ENCODE peak calls at places on chromosomes 1 and 21, in nine cellular contexts. One of them, this sample, is unnamed.

GRCh38 chr1:230095938-230096337 is 28.9 kb downstream of the GALNT2 start:
- DNase-seq in NCI-H1417: no peak
- DNase-seq in A172: no peak
- DNase-seq in hypothalamus: no peak
- DNase-seq in HS-27A: no peak
- DNase-seq in COLO829: no peak
- DNase-seq in stimulated activated CD4-positive, alpha-beta T cell treated with anti-CD3 and anti-CD28 coated beads, Interleukin-15, amount 100 ng/mL, for 1 hour: no peak
- DNase-seq in stimulated activated CD8-positive, alpha-beta memory T cell treated with anti-CD3 and anti-CD28 coated beads, Interleukin-2, amount 100 ng/mL, for 48 hours: no peak
- DNase-seq in fibroblast of pulmonary artery: no peak
- DNase-seq in this sample: no peak

GRCh38 chr1:111008031-111008430 is 44.3 kb upstream of the LRIF1 start:
- DNase-seq in NCI-H1417: no peak
- DNase-seq in A172: no peak
- DNase-seq in hypothalamus: no peak
- DNase-seq in HS-27A: no peak
- DNase-seq in COLO829: no peak
- DNase-seq in stimulated activated CD4-positive, alpha-beta T cell treated with anti-CD3 and anti-CD28 coated beads, Interleukin-15, amount 100 ng/mL, for 1 hour: no peak
- DNase-seq in stimulated activated CD8-positive, alpha-beta memory T cell treated with anti-CD3 and anti-CD28 coated beads, Interleukin-2, amount 100 ng/mL, for 48 hours: no peak
- DNase-seq in fibroblast of pulmonary artery: no peak
- DNase-seq in this sample: no peak

GRCh38 chr1:234932506-234932905 is 196.1 kb downstream of the TOMM20 start:
- DNase-seq in NCI-H1417: no peak
- DNase-seq in A172: no peak
- DNase-seq in hypothalamus: no peak
- DNase-seq in HS-27A: no peak
- DNase-seq in COLO829: no peak
- DNase-seq in stimulated activated CD4-positive, alpha-beta T cell treated with anti-CD3 and anti-CD28 coated beads, Interleukin-15, amount 100 ng/mL, for 1 hour: no peak
- DNase-seq in stimulated activated CD8-positive, alpha-beta memory T cell treated with anti-CD3 and anti-CD28 coated beads, Interleukin-2, amount 100 ng/mL, for 48 hours: no peak
- DNase-seq in fibroblast of pulmonary artery: no peak
- DNase-seq in this sample: no peak

GRCh38 chr1:2380816-2381591 is 10.3 kb downstream of the MORN1 start:
- DNase-seq in NCI-H1417: no peak
- DNase-seq in A172: no peak
- DNase-seq in hypothalamus: no peak
- DNase-seq in HS-27A: no peak
- DNase-seq in COLO829: no peak
- DNase-seq in stimulated activated CD4-positive, alpha-beta T cell treated with anti-CD3 and anti-CD28 coated beads, Interleukin-15, amount 100 ng/mL, for 1 hour: no peak
- DNase-seq in stimulated activated CD8-positive, alpha-beta memory T cell treated with anti-CD3 and anti-CD28 coated beads, Interleukin-2, amount 100 ng/mL, for 48 hours: no peak
- DNase-seq in fibroblast of pulmonary artery: no peak
- DNase-seq in this sample: no peak

GRCh38 chr21:45269861-45270260 is 17.8 kb downstream of the POFUT2 start:
- DNase-seq in NCI-H1417: no peak
- DNase-seq in A172: no peak
- DNase-seq in hypothalamus: no peak
- DNase-seq in HS-27A: no peak
- DNase-seq in COLO829: no peak
- DNase-seq in stimulated activated CD4-positive, alpha-beta T cell treated with anti-CD3 and anti-CD28 coated beads, Interleukin-15, amount 100 ng/mL, for 1 hour: no peak
- DNase-seq in stimulated activated CD8-positive, alpha-beta memory T cell treated with anti-CD3 and anti-CD28 coated beads, Interleukin-2, amount 100 ng/mL, for 48 hours: no peak
- DNase-seq in fibroblast of pulmonary artery: no peak
- DNase-seq in this sample: no peak

GRCh38 chr1:207645632-207646081 is 724 bp downstream of the CR1L start:
- DNase-seq in NCI-H1417: peak; percentile 73
- DNase-seq in A172: no peak
- DNase-seq in hypothalamus: no peak
- DNase-seq in HS-27A: no peak
- DNase-seq in COLO829: no peak
- DNase-seq in stimulated activated CD4-positive, alpha-beta T cell treated with anti-CD3 and anti-CD28 coated beads, Interleukin-15, amount 100 ng/mL, for 1 hour: no peak
- DNase-seq in stimulated activated CD8-positive, alpha-beta memory T cell treated with anti-CD3 and anti-CD28 coated beads, Interleukin-2, amount 100 ng/mL, for 48 hours: no peak
- DNase-seq in fibroblast of pulmonary artery: no peak
- DNase-seq in this sample: no peak

GRCh38 chr1:89142160-89142559 is 16.2 kb upstream of the GBP2 start:
- DNase-seq in NCI-H1417: no peak
- DNase-seq in A172: no peak
- DNase-seq in hypothalamus: no peak
- DNase-seq in HS-27A: no peak
- DNase-seq in COLO829: no peak
- DNase-seq in stimulated activated CD4-positive, alpha-beta T cell treated with anti-CD3 and anti-CD28 coated beads, Interleukin-15, amount 100 ng/mL, for 1 hour: no peak
- DNase-seq in stimulated activated CD8-positive, alpha-beta memory T cell treated with anti-CD3 and anti-CD28 coated beads, Interleukin-2, amount 100 ng/mL, for 48 hours: no peak
- DNase-seq in fibroblast of pulmonary artery: no peak
- DNase-seq in this sample: no peak

GRCh38 chr1:119279441-119280415 is 88.9 kb upstream of the HAO2 start:
- DNase-seq in NCI-H1417: peak; percentile 5
- DNase-seq in A172: peak; percentile 82
- DNase-seq in hypothalamus: no peak
- DNase-seq in HS-27A: peak; percentile 66
- DNase-seq in COLO829: no peak
- DNase-seq in stimulated activated CD4-positive, alpha-beta T cell treated with anti-CD3 and anti-CD28 coated beads, Interleukin-15, amount 100 ng/mL, for 1 hour: no peak
- DNase-seq in stimulated activated CD8-positive, alpha-beta memory T cell treated with anti-CD3 and anti-CD28 coated beads, Interleukin-2, amount 100 ng/mL, for 48 hours: no peak
- DNase-seq in fibroblast of pulmonary artery: peak; percentile 82
- DNase-seq in this sample: no peak

GRCh38 chr1:169486281-169486904 is 649 bp upstream of the SLC19A2 start:
- DNase-seq in NCI-H1417: no peak
- DNase-seq in A172: peak; percentile 45
- DNase-seq in hypothalamus: no peak
- DNase-seq in HS-27A: no peak
- DNase-seq in COLO829: peak; percentile 9
- DNase-seq in stimulated activated CD4-positive, alpha-beta T cell treated with anti-CD3 and anti-CD28 coated beads, Interleukin-15, amount 100 ng/mL, for 1 hour: no peak
- DNase-seq in stimulated activated CD8-positive, alpha-beta memory T cell treated with anti-CD3 and anti-CD28 coated beads, Interleukin-2, amount 100 ng/mL, for 48 hours: no peak
- DNase-seq in fibroblast of pulmonary artery: peak; percentile 66
- DNase-seq in this sample: no peak

GRCh38 chr1:111604931-111605330 is 14.7 kb upstream of the RAP1A start:
- DNase-seq in NCI-H1417: no peak
- DNase-seq in A172: peak; percentile 85
- DNase-seq in hypothalamus: no peak
- DNase-seq in HS-27A: peak; percentile 57
- DNase-seq in COLO829: no peak
- DNase-seq in stimulated activated CD4-positive, alpha-beta T cell treated with anti-CD3 and anti-CD28 coated beads, Interleukin-15, amount 100 ng/mL, for 1 hour: no peak
- DNase-seq in stimulated activated CD8-positive, alpha-beta memory T cell treated with anti-CD3 and anti-CD28 coated beads, Interleukin-2, amount 100 ng/mL, for 48 hours: no peak
- DNase-seq in fibroblast of pulmonary artery: peak; percentile 45
- DNase-seq in this sample: no peak

GRCh38 chr1:175572932-175573871 is 170.2 kb downstream of the TNR start:
- DNase-seq in NCI-H1417: peak; percentile 95
- DNase-seq in A172: no peak
- DNase-seq in hypothalamus: no peak
- DNase-seq in HS-27A: no peak
- DNase-seq in COLO829: no peak
- DNase-seq in stimulated activated CD4-positive, alpha-beta T cell treated with anti-CD3 and anti-CD28 coated beads, Interleukin-15, amount 100 ng/mL, for 1 hour: no peak
- DNase-seq in stimulated activated CD8-positive, alpha-beta memory T cell treated with anti-CD3 and anti-CD28 coated beads, Interleukin-2, amount 100 ng/mL, for 48 hours: no peak
- DNase-seq in fibroblast of pulmonary artery: no peak
- DNase-seq in this sample: no peak

GRCh38 chr1:235295902-235296350 is 32.1 kb downstream of the ARID4B start:
- DNase-seq in NCI-H1417: no peak
- DNase-seq in A172: no peak
- DNase-seq in hypothalamus: no peak
- DNase-seq in HS-27A: peak; percentile 48
- DNase-seq in COLO829: no peak
- DNase-seq in stimulated activated CD4-positive, alpha-beta T cell treated with anti-CD3 and anti-CD28 coated beads, Interleukin-15, amount 100 ng/mL, for 1 hour: no peak
- DNase-seq in stimulated activated CD8-positive, alpha-beta memory T cell treated with anti-CD3 and anti-CD28 coated beads, Interleukin-2, amount 100 ng/mL, for 48 hours: no peak
- DNase-seq in fibroblast of pulmonary artery: peak; percentile 17
- DNase-seq in this sample: no peak

GRCh38 chr1:59509341-59509869 is 212.5 kb downstream of the FGGY start:
- DNase-seq in NCI-H1417: peak; percentile 19
- DNase-seq in A172: no peak
- DNase-seq in hypothalamus: no peak
- DNase-seq in HS-27A: no peak
- DNase-seq in COLO829: no peak
- DNase-seq in stimulated activated CD4-positive, alpha-beta T cell treated with anti-CD3 and anti-CD28 coated beads, Interleukin-15, amount 100 ng/mL, for 1 hour: no peak
- DNase-seq in stimulated activated CD8-positive, alpha-beta memory T cell treated with anti-CD3 and anti-CD28 coated beads, Interleukin-2, amount 100 ng/mL, for 48 hours: no peak
- DNase-seq in fibroblast of pulmonary artery: no peak
- DNase-seq in this sample: no peak

GRCh38 chr1:205191617-205192016 is 19.9 kb downstream of the DSTYK start:
- DNase-seq in NCI-H1417: no peak
- DNase-seq in A172: no peak
- DNase-seq in hypothalamus: no peak
- DNase-seq in HS-27A: no peak
- DNase-seq in COLO829: no peak
- DNase-seq in stimulated activated CD4-positive, alpha-beta T cell treated with anti-CD3 and anti-CD28 coated beads, Interleukin-15, amount 100 ng/mL, for 1 hour: no peak
- DNase-seq in stimulated activated CD8-positive, alpha-beta memory T cell treated with anti-CD3 and anti-CD28 coated beads, Interleukin-2, amount 100 ng/mL, for 48 hours: no peak
- DNase-seq in fibroblast of pulmonary artery: no peak
- DNase-seq in this sample: no peak

GRCh38 chr1:181089017-181089776 is 697 bp downstream of the IER5 start:
- DNase-seq in NCI-H1417: peak; percentile 77
- DNase-seq in A172: no peak
- DNase-seq in hypothalamus: no peak
- DNase-seq in HS-27A: no peak
- DNase-seq in COLO829: no peak
- DNase-seq in stimulated activated CD4-positive, alpha-beta T cell treated with anti-CD3 and anti-CD28 coated beads, Interleukin-15, amount 100 ng/mL, for 1 hour: peak; percentile 24
- DNase-seq in stimulated activated CD8-positive, alpha-beta memory T cell treated with anti-CD3 and anti-CD28 coated beads, Interleukin-2, amount 100 ng/mL, for 48 hours: no peak
- DNase-seq in fibroblast of pulmonary artery: no peak
- DNase-seq in this sample: no peak

GRCh38 chr1:229325873-229326502 is 16.9 kb downstream of the CCSAP start:
- DNase-seq in NCI-H1417: no peak
- DNase-seq in A172: no peak
- DNase-seq in hypothalamus: no peak
- DNase-seq in HS-27A: no peak
- DNase-seq in COLO829: no peak
- DNase-seq in stimulated activated CD4-positive, alpha-beta T cell treated with anti-CD3 and anti-CD28 coated beads, Interleukin-15, amount 100 ng/mL, for 1 hour: no peak
- DNase-seq in stimulated activated CD8-positive, alpha-beta memory T cell treated with anti-CD3 and anti-CD28 coated beads, Interleukin-2, amount 100 ng/mL, for 48 hours: no peak
- DNase-seq in fibroblast of pulmonary artery: peak; percentile 3
- DNase-seq in this sample: no peak

GRCh38 chr1:2224170-2224584 is 3.9 kb upstream of the SKI start:
- DNase-seq in NCI-H1417: no peak
- DNase-seq in A172: no peak
- DNase-seq in hypothalamus: no peak
- DNase-seq in HS-27A: no peak
- DNase-seq in COLO829: no peak
- DNase-seq in stimulated activated CD4-positive, alpha-beta T cell treated with anti-CD3 and anti-CD28 coated beads, Interleukin-15, amount 100 ng/mL, for 1 hour: no peak
- DNase-seq in stimulated activated CD8-positive, alpha-beta memory T cell treated with anti-CD3 and anti-CD28 coated beads, Interleukin-2, amount 100 ng/mL, for 48 hours: no peak
- DNase-seq in fibroblast of pulmonary artery: no peak
- DNase-seq in this sample: no peak

GRCh38 chr1:229884765-229885164 is 182.3 kb upstream of the GALNT2 start:
- DNase-seq in NCI-H1417: peak; percentile 11
- DNase-seq in A172: no peak
- DNase-seq in hypothalamus: no peak
- DNase-seq in HS-27A: no peak
- DNase-seq in COLO829: no peak
- DNase-seq in stimulated activated CD4-positive, alpha-beta T cell treated with anti-CD3 and anti-CD28 coated beads, Interleukin-15, amount 100 ng/mL, for 1 hour: no peak
- DNase-seq in stimulated activated CD8-positive, alpha-beta memory T cell treated with anti-CD3 and anti-CD28 coated beads, Interleukin-2, amount 100 ng/mL, for 48 hours: no peak
- DNase-seq in fibroblast of pulmonary artery: no peak
- DNase-seq in this sample: no peak

GRCh38 chr1:2343023-2343935 is 48.1 kb downstream of the MORN1 start:
- DNase-seq in NCI-H1417: no peak
- DNase-seq in A172: no peak
- DNase-seq in hypothalamus: no peak
- DNase-seq in HS-27A: no peak
- DNase-seq in COLO829: no peak
- DNase-seq in stimulated activated CD4-positive, alpha-beta T cell treated with anti-CD3 and anti-CD28 coated beads, Interleukin-15, amount 100 ng/mL, for 1 hour: no peak
- DNase-seq in stimulated activated CD8-positive, alpha-beta memory T cell treated with anti-CD3 and anti-CD28 coated beads, Interleukin-2, amount 100 ng/mL, for 48 hours: no peak
- DNase-seq in fibroblast of pulmonary artery: no peak
- DNase-seq in this sample: no peak

GRCh38 chr1:224592636-224593579 is 23.2 kb upstream of the CNIH3 start:
- DNase-seq in NCI-H1417: no peak
- DNase-seq in A172: peak; percentile 99
- DNase-seq in hypothalamus: no peak
- DNase-seq in HS-27A: peak; percentile 83
- DNase-seq in COLO829: peak; percentile 34
- DNase-seq in stimulated activated CD4-positive, alpha-beta T cell treated with anti-CD3 and anti-CD28 coated beads, Interleukin-15, amount 100 ng/mL, for 1 hour: no peak
- DNase-seq in stimulated activated CD8-positive, alpha-beta memory T cell treated with anti-CD3 and anti-CD28 coated beads, Interleukin-2, amount 100 ng/mL, for 48 hours: no peak
- DNase-seq in fibroblast of pulmonary artery: peak; percentile 88
- DNase-seq in this sample: no peak

GRCh38 chr1:185213086-185213485 is 56.1 kb downstream of the SWT1 start:
- DNase-seq in NCI-H1417: no peak
- DNase-seq in A172: no peak
- DNase-seq in hypothalamus: no peak
- DNase-seq in HS-27A: no peak
- DNase-seq in COLO829: no peak
- DNase-seq in stimulated activated CD4-positive, alpha-beta T cell treated with anti-CD3 and anti-CD28 coated beads, Interleukin-15, amount 100 ng/mL, for 1 hour: no peak
- DNase-seq in stimulated activated CD8-positive, alpha-beta memory T cell treated with anti-CD3 and anti-CD28 coated beads, Interleukin-2, amount 100 ng/mL, for 48 hours: no peak
- DNase-seq in fibroblast of pulmonary artery: no peak
- DNase-seq in this sample: no peak

GRCh38 chr1:76303348-76303712 is 228.8 kb downstream of the ST6GALNAC3 start:
- DNase-seq in NCI-H1417: peak; percentile 89
- DNase-seq in A172: no peak
- DNase-seq in hypothalamus: no peak
- DNase-seq in HS-27A: no peak
- DNase-seq in COLO829: no peak
- DNase-seq in stimulated activated CD4-positive, alpha-beta T cell treated with anti-CD3 and anti-CD28 coated beads, Interleukin-15, amount 100 ng/mL, for 1 hour: no peak
- DNase-seq in stimulated activated CD8-positive, alpha-beta memory T cell treated with anti-CD3 and anti-CD28 coated beads, Interleukin-2, amount 100 ng/mL, for 48 hours: no peak
- DNase-seq in fibroblast of pulmonary artery: no peak
- DNase-seq in this sample: no peak

GRCh38 chr21:17526771-17527170 is 13.9 kb downstream of the CXADR start:
- DNase-seq in NCI-H1417: no peak
- DNase-seq in A172: no peak
- DNase-seq in hypothalamus: no peak
- DNase-seq in HS-27A: no peak
- DNase-seq in COLO829: no peak
- DNase-seq in stimulated activated CD4-positive, alpha-beta T cell treated with anti-CD3 and anti-CD28 coated beads, Interleukin-15, amount 100 ng/mL, for 1 hour: no peak
- DNase-seq in stimulated activated CD8-positive, alpha-beta memory T cell treated with anti-CD3 and anti-CD28 coated beads, Interleukin-2, amount 100 ng/mL, for 48 hours: no peak
- DNase-seq in fibroblast of pulmonary artery: peak; percentile 28
- DNase-seq in this sample: no peak

GRCh38 chr1:59025898-59026426 is 242.1 kb upstream of the JUN start:
- DNase-seq in NCI-H1417: no peak
- DNase-seq in A172: no peak
- DNase-seq in hypothalamus: no peak
- DNase-seq in HS-27A: no peak
- DNase-seq in COLO829: no peak
- DNase-seq in stimulated activated CD4-positive, alpha-beta T cell treated with anti-CD3 and anti-CD28 coated beads, Interleukin-15, amount 100 ng/mL, for 1 hour: no peak
- DNase-seq in stimulated activated CD8-positive, alpha-beta memory T cell treated with anti-CD3 and anti-CD28 coated beads, Interleukin-2, amount 100 ng/mL, for 48 hours: no peak
- DNase-seq in fibroblast of pulmonary artery: no peak
- DNase-seq in this sample: no peak

GRCh38 chr1:109296782-109297181 is 10.0 kb downstream of the MYBPHL start:
- DNase-seq in NCI-H1417: no peak
- DNase-seq in A172: no peak
- DNase-seq in hypothalamus: no peak
- DNase-seq in HS-27A: no peak
- DNase-seq in COLO829: no peak
- DNase-seq in stimulated activated CD4-positive, alpha-beta T cell treated with anti-CD3 and anti-CD28 coated beads, Interleukin-15, amount 100 ng/mL, for 1 hour: no peak
- DNase-seq in stimulated activated CD8-positive, alpha-beta memory T cell treated with anti-CD3 and anti-CD28 coated beads, Interleukin-2, amount 100 ng/mL, for 48 hours: no peak
- DNase-seq in fibroblast of pulmonary artery: no peak
- DNase-seq in this sample: no peak

This sample was measured in esophagus squamous epithelium.